ENCODE peak calls at places on chromosome 13, in seven cellular contexts. One of them, this sample, is unnamed.

GRCh38 chr13:36920612-36921185 is 661 bp upstream of the SMAD9 start:
- DNase-seq in activated B cell treated with CpG ODN at 0.5 μM for 24 hours: no peak
- DNase-seq in progenitor cell of endocrine pancreas: no peak
- DNase-seq in AG09319: no peak
- DNase-seq in HFF-Myc: no peak
- DNase-seq in body of pancreas: no peak
- DNase-seq in fibroblast of pulmonary artery: no peak
- DNase-seq in this sample: no peak

GRCh38 chr13:33616130-33616529 is 201.8 kb upstream of the RFC3 start:
- DNase-seq in body of pancreas: no peak
- DNase-seq in activated B cell treated with CpG ODN at 0.5 μM for 24 hours: no peak
- DNase-seq in fibroblast of pulmonary artery: no peak
- DNase-seq in AG09319: no peak
- DNase-seq in HFF-Myc: no peak
- DNase-seq in progenitor cell of endocrine pancreas: no peak
- DNase-seq in this sample: no peak

GRCh38 chr13:22993148-22993547 is 187.6 kb upstream of the SGCG start:
- DNase-seq in AG09319: no peak
- DNase-seq in body of pancreas: no peak
- DNase-seq in HFF-Myc: no peak
- DNase-seq in activated B cell treated with CpG ODN at 0.5 μM for 24 hours: no peak
- DNase-seq in progenitor cell of endocrine pancreas: no peak
- DNase-seq in fibroblast of pulmonary artery: no peak
- DNase-seq in this sample: no peak

GRCh38 chr13:46181799-46182490 is at the start of gene LCP1:
- DNase-seq in activated B cell treated with CpG ODN at 0.5 μM for 24 hours: peak; percentile 44
- DNase-seq in AG09319: no peak
- DNase-seq in body of pancreas: no peak
- DNase-seq in fibroblast of pulmonary artery: no peak
- DNase-seq in progenitor cell of endocrine pancreas: no peak
- DNase-seq in HFF-Myc: no peak
- DNase-seq in this sample: peak; percentile 63

GRCh38 chr13:114124486-114124885 is 7.9 kb downstream of the RASA3 start:
- DNase-seq in fibroblast of pulmonary artery: no peak
- DNase-seq in activated B cell treated with CpG ODN at 0.5 μM for 24 hours: no peak
- DNase-seq in progenitor cell of endocrine pancreas: no peak
- DNase-seq in body of pancreas: no peak
- DNase-seq in HFF-Myc: no peak
- DNase-seq in AG09319: no peak
- DNase-seq in this sample: no peak

GRCh38 chr13:95497307-95497943 is 55.1 kb upstream of the CLDN10 start:
- DNase-seq in fibroblast of pulmonary artery: no peak
- DNase-seq in body of pancreas: peak; percentile 64
- DNase-seq in HFF-Myc: no peak
- DNase-seq in progenitor cell of endocrine pancreas: no peak
- DNase-seq in AG09319: no peak
- DNase-seq in activated B cell treated with CpG ODN at 0.5 μM for 24 hours: no peak
- DNase-seq in this sample: no peak

GRCh38 chr13:21341637-21342422 is 117.3 kb downstream of the ZDHHC20 start:
- DNase-seq in AG09319: no peak
- DNase-seq in body of pancreas: no peak
- DNase-seq in activated B cell treated with CpG ODN at 0.5 μM for 24 hours: no peak
- DNase-seq in HFF-Myc: no peak
- DNase-seq in progenitor cell of endocrine pancreas: no peak
- DNase-seq in fibroblast of pulmonary artery: no peak
- DNase-seq in this sample: no peak

GRCh38 chr13:102328909-102329308 is 72.9 kb downstream of the FGF14 start:
- DNase-seq in body of pancreas: no peak
- DNase-seq in activated B cell treated with CpG ODN at 0.5 μM for 24 hours: no peak
- DNase-seq in fibroblast of pulmonary artery: no peak
- DNase-seq in progenitor cell of endocrine pancreas: no peak
- DNase-seq in AG09319: no peak
- DNase-seq in HFF-Myc: no peak
- DNase-seq in this sample: no peak

GRCh38 chr13:38223093-38223492 is 126.6 kb upstream of the UFM1 start:
- DNase-seq in AG09319: no peak
- DNase-seq in activated B cell treated with CpG ODN at 0.5 μM for 24 hours: no peak
- DNase-seq in body of pancreas: no peak
- DNase-seq in fibroblast of pulmonary artery: peak; percentile 60
- DNase-seq in progenitor cell of endocrine pancreas: no peak
- DNase-seq in HFF-Myc: no peak
- DNase-seq in this sample: no peak

GRCh38 chr13:35768551-35768950 is 292.1 kb upstream of the MAB21L1 start:
- DNase-seq in activated B cell treated with CpG ODN at 0.5 μM for 24 hours: no peak
- DNase-seq in progenitor cell of endocrine pancreas: no peak
- DNase-seq in HFF-Myc: no peak
- DNase-seq in AG09319: no peak
- DNase-seq in body of pancreas: no peak
- DNase-seq in fibroblast of pulmonary artery: peak; percentile 13
- DNase-seq in this sample: no peak

GRCh38 chr13:110186221-110186838 is 120.6 kb downstream of the COL4A1 start:
- DNase-seq in AG09319: no peak
- DNase-seq in body of pancreas: peak; percentile 40
- DNase-seq in HFF-Myc: no peak
- DNase-seq in activated B cell treated with CpG ODN at 0.5 μM for 24 hours: no peak
- DNase-seq in progenitor cell of endocrine pancreas: no peak
- DNase-seq in fibroblast of pulmonary artery: no peak
- DNase-seq in this sample: no peak

GRCh38 chr13:110312669-110313031 is 5.6 kb downstream of the COL4A2 start:
- DNase-seq in fibroblast of pulmonary artery: peak; percentile 89
- DNase-seq in HFF-Myc: no peak
- DNase-seq in activated B cell treated with CpG ODN at 0.5 μM for 24 hours: no peak
- DNase-seq in progenitor cell of endocrine pancreas: no peak
- DNase-seq in body of pancreas: no peak
- DNase-seq in AG09319: no peak
- DNase-seq in this sample: no peak

DNA sequence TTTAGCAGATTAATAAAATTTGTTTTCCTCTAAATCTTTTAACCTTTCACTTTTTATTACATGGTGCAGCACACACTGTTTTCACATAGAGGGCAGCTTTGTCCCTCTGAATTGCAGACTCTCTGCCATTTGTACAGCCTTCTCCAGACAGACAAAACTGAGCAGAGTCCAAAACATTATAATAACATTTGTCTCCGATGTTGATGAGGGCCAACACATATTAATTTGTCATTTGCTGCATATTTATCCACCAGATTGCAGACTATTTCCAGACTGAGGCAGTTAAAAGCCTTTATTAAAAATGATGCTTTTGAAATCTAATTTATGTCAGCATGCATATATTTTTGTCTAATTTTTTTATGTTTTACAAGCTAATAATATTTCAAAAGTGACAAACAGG is 1251.9 kb upstream of the SLC10A2 start:
- DNase-seq in AG09319: no peak
- DNase-seq in body of pancreas: no peak
- DNase-seq in activated B cell treated with CpG ODN at 0.5 μM for 24 hours: no peak
- DNase-seq in progenitor cell of endocrine pancreas: no peak
- DNase-seq in fibroblast of pulmonary artery: peak; percentile 68
- DNase-seq in HFF-Myc: no peak
- DNase-seq in this sample: no peak
- TF ChIP-seq CTCF in AG09319: no peak
- TF ChIP-seq CTCF in body of pancreas: no peak
- TF ChIP-seq CTCF in activated B cell treated with CpG ODN at 0.5 μM for 24 hours: no peak
- TF ChIP-seq CTCF in progenitor cell of endocrine pancreas: peak; percentile 59
- TF ChIP-seq CTCF in fibroblast of pulmonary artery: peak; percentile 61
- TF ChIP-seq CTCF in HFF-Myc: no peak
- TF ChIP-seq CTCF in this sample: no peak

DNA sequence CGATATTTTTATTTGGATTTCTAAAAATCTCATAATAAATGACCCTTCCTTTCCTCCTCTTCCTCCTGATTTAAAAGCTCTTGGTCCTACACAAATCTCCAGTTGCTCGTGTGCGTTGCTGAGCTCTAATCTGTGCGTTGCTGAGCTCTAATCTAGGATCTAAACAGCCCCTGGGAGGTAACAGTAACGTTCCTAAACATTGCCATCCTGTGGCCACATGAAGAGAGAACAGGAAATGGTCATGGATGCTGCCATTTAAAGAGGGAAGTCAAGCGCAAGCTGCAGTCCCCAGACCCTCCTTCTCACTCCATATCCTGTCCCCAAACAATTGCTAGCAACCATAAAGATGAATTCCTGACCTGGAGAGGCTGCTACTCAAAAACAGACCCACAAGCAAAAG is 170.8 kb downstream of the NUFIP1 start:
- DNase-seq in fibroblast of pulmonary artery: peak; percentile 36
- DNase-seq in body of pancreas: no peak
- DNase-seq in progenitor cell of endocrine pancreas: no peak
- DNase-seq in HFF-Myc: no peak
- DNase-seq in activated B cell treated with CpG ODN at 0.5 μM for 24 hours: no peak
- DNase-seq in AG09319: no peak
- DNase-seq in this sample: no peak
- TF ChIP-seq CTCF in fibroblast of pulmonary artery: peak; percentile 15
- TF ChIP-seq CTCF in body of pancreas: no peak
- TF ChIP-seq CTCF in progenitor cell of endocrine pancreas: peak; percentile 45
- TF ChIP-seq CTCF in HFF-Myc: no peak
- TF ChIP-seq CTCF in activated B cell treated with CpG ODN at 0.5 μM for 24 hours: no peak
- TF ChIP-seq CTCF in AG09319: no peak
- TF ChIP-seq CTCF in this sample: no peak

DNA sequence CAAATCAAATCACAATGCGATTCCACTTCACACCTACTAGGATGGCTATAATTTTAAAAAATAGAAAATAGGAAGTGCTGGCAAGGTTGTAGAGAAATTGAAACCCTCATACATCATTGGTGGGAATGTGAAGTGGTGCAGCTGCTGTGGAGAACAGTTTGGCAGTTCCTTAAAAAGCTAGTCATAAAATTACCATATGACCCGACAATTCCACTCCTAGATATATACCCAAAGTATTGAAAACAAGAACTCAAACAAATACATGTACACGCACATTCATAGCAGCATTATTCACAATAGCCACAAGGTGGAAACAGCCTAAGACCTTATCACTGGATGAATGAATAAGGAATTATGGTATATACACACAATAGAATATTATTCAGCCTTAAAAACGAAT is 12.0 kb downstream of the HMGB1 start:
- DNase-seq in HFF-Myc: no peak
- DNase-seq in activated B cell treated with CpG ODN at 0.5 μM for 24 hours: no peak
- DNase-seq in progenitor cell of endocrine pancreas: no peak
- DNase-seq in body of pancreas: no peak
- DNase-seq in fibroblast of pulmonary artery: peak; percentile 40
- DNase-seq in AG09319: no peak
- DNase-seq in this sample: no peak
- TF ChIP-seq CTCF in HFF-Myc: peak; percentile 7
- TF ChIP-seq CTCF in activated B cell treated with CpG ODN at 0.5 μM for 24 hours: no peak
- TF ChIP-seq CTCF in progenitor cell of endocrine pancreas: peak; percentile 31
- TF ChIP-seq CTCF in body of pancreas: no peak
- TF ChIP-seq CTCF in fibroblast of pulmonary artery: peak; percentile 21
- TF ChIP-seq CTCF in AG09319: no peak
- TF ChIP-seq CTCF in this sample: no peak

DNA sequence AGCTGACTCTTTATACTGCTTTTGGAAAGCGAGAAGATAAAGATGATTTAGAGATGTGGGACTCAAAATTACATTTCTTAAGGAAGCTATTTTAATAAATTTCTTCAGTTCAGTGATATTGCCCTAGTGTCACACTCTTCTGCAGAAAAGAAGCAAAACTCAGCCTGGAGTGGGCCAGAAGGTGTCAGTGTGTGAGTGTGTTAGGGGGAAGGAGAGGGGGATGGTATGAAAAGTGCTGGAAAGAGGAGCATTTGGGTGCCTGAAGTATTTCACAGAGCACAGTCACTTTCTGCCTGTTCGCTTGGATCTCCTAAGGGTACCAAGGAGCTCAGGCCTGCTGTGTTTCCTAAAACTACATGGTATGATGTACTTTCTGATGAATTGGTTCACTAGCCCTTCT is 84.5 kb upstream of the FRY start:
- DNase-seq in fibroblast of pulmonary artery: no peak
- DNase-seq in progenitor cell of endocrine pancreas: no peak
- DNase-seq in body of pancreas: no peak
- DNase-seq in HFF-Myc: no peak
- DNase-seq in AG09319: no peak
- DNase-seq in activated B cell treated with CpG ODN at 0.5 μM for 24 hours: no peak
- DNase-seq in this sample: no peak
- TF ChIP-seq CTCF in fibroblast of pulmonary artery: no peak
- TF ChIP-seq CTCF in progenitor cell of endocrine pancreas: no peak
- TF ChIP-seq CTCF in body of pancreas: no peak
- TF ChIP-seq CTCF in HFF-Myc: no peak
- TF ChIP-seq CTCF in AG09319: peak; percentile 21
- TF ChIP-seq CTCF in activated B cell treated with CpG ODN at 0.5 μM for 24 hours: no peak
- TF ChIP-seq CTCF in this sample: no peak

DNA sequence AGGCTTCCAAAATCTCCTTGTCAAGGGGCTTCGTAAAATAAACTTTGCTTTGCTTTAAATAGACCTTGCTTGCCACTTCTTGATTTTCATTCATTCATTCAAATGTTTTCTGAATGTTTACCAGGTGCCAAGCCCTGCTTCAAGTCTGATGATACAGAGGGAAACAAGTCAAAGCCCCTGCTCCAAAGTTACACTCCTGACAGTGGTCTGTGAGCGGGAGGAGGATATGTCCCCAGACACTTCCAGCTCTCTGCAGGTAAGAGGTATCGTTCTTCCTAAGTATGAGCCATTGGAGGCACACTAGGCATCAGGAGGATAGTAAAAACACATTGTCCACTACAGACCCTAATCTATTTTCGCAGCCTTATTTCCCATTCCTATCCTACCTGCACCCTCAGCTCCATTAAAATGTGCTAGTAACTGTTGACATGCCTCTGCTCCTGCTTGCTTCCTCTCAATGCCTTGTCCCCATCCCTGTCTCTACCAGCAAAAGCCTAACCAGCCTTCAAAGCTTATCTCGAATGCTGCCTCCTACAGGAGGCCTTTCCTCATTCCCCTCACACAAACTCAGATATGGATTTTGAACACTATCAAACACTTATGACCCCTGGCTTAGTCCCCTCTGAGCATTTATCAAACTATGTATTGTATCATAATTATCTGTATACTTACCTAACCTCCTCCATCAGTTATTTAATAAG is 6.2 kb upstream of the WBP4 start:
- DNase-seq in fibroblast of pulmonary artery: no peak
- DNase-seq in body of pancreas: no peak
- DNase-seq in progenitor cell of endocrine pancreas: no peak
- DNase-seq in AG09319: no peak
- DNase-seq in HFF-Myc: no peak
- DNase-seq in activated B cell treated with CpG ODN at 0.5 μM for 24 hours: no peak
- DNase-seq in this sample: no peak
- TF ChIP-seq CTCF in fibroblast of pulmonary artery: peak; percentile 30
- TF ChIP-seq CTCF in body of pancreas: no peak
- TF ChIP-seq CTCF in progenitor cell of endocrine pancreas: peak; percentile 43
- TF ChIP-seq CTCF in AG09319: peak; percentile 13
- TF ChIP-seq CTCF in HFF-Myc: peak; percentile 22
- TF ChIP-seq CTCF in activated B cell treated with CpG ODN at 0.5 μM for 24 hours: no peak
- TF ChIP-seq CTCF in this sample: peak; percentile 27

GRCh38 chr13:32384702-32385101 is 43.2 kb downstream of the N4BP2L1 start:
- DNase-seq in progenitor cell of endocrine pancreas: no peak
- DNase-seq in fibroblast of pulmonary artery: no peak
- DNase-seq in activated B cell treated with CpG ODN at 0.5 μM for 24 hours: no peak
- DNase-seq in body of pancreas: no peak
- DNase-seq in AG09319: no peak
- DNase-seq in HFF-Myc: no peak
- DNase-seq in this sample: no peak
- TF ChIP-seq CTCF in progenitor cell of endocrine pancreas: no peak
- TF ChIP-seq CTCF in fibroblast of pulmonary artery: no peak
- TF ChIP-seq CTCF in activated B cell treated with CpG ODN at 0.5 μM for 24 hours: no peak
- TF ChIP-seq CTCF in body of pancreas: no peak
- TF ChIP-seq CTCF in AG09319: no peak
- TF ChIP-seq CTCF in HFF-Myc: no peak
- TF ChIP-seq CTCF in this sample: no peak

DNA sequence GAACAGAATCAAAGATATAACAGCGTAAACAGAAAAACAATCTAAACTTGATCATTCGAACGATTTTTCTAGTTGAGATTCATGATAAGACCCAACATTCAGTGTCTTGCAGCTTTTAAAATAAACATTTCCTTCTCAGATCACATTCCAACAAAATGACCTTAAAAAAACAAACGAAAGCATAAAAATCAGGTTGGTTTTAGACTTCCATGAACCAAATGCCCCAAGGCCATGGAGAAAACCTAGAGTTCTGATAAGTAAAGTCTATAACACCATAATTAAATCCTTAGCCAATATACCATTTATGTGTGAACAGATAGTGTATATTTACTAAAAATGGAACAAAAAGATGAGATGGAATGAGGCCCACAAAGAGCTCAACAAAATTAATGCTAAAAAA is 55.6 kb downstream of the CAB39L start:
- DNase-seq in activated B cell treated with CpG ODN at 0.5 μM for 24 hours: no peak
- DNase-seq in HFF-Myc: no peak
- DNase-seq in AG09319: no peak
- DNase-seq in body of pancreas: no peak
- DNase-seq in progenitor cell of endocrine pancreas: no peak
- DNase-seq in fibroblast of pulmonary artery: no peak
- DNase-seq in this sample: no peak
- TF ChIP-seq CTCF in activated B cell treated with CpG ODN at 0.5 μM for 24 hours: no peak
- TF ChIP-seq CTCF in HFF-Myc: no peak
- TF ChIP-seq CTCF in AG09319: no peak
- TF ChIP-seq CTCF in body of pancreas: no peak
- TF ChIP-seq CTCF in progenitor cell of endocrine pancreas: no peak
- TF ChIP-seq CTCF in fibroblast of pulmonary artery: no peak
- TF ChIP-seq CTCF in this sample: no peak

This sample was measured in GM13976.